ENCODE peak calls at places on chromosomes 6 and 20, in five cellular contexts. Q is GM12878, I is HCT116, H is uterus, E is sigmoid colon. L is an unnamed sample.

GRCh38 chr6:4554645-4555044 is 221.6 kb upstream of the CDYL start:
- DNase-seq in Q (no peak), I (no peak), H (no peak), E (no peak), L (no peak)

GRCh38 chr20:51508158-51508557 is 34.4 kb downstream of the NFATC2 start:
- DNase-seq in Q (no peak), I (no peak), H (no peak), E (no peak), L (no peak)

GRCh38 chr6:129765008-129765407 is 55.0 kb upstream of the ARHGAP18 start:
- DNase-seq in Q (no peak), I (no peak), H (no peak), E (no peak), L (no peak)

GRCh38 chr6:119096683-119097310 is 18.3 kb upstream of the FAM184A start:
- DNase-seq in Q (no peak), I (no peak), H (peak; percentile 79), E (peak; percentile 92), L (no peak)

GRCh38 chr20:34516874-34517542 is 786 bp downstream of the DYNLRB1 start:
- DNase-seq in Q (no peak), I (no peak), H (no peak), E (no peak), L (no peak)

GRCh38 chr6:137717074-137718073 is 149.7 kb upstream of the TNFAIP3 start:
- DNase-seq in Q (no peak), I (no peak), H (no peak), E (no peak), L (no peak)

GRCh38 chr20:52305843-52306242 is 114.3 kb upstream of the ZFP64 start:
- DNase-seq in Q (no peak), I (no peak), H (no peak), E (no peak), L (no peak)

GRCh38 chr6:4714961-4715501 is 61.2 kb upstream of the CDYL start:
- DNase-seq in Q (no peak), I (no peak), H (no peak), E (no peak), L (peak; percentile 20)

GRCh38 chr20:38414769-38415450 is 20.2 kb downstream of the SNHG17 start:
- DNase-seq in Q (no peak), I (no peak), H (no peak), E (no peak), L (no peak)

GRCh38 chr6:51459958-51460357 is 627.5 kb downstream of the PKHD1 start:
- DNase-seq in Q (peak; percentile 73), I (no peak), H (no peak), E (no peak), L (no peak)

GRCh38 chr6:153090241-153090930 is 40.7 kb downstream of the RGS17 start:
- DNase-seq in Q (no peak), I (peak; percentile 13), H (no peak), E (no peak), L (no peak)

GRCh38 chr6:16316741-16317251 is 78.4 kb downstream of the GMPR start:
- DNase-seq in Q (no peak), I (peak; percentile 39), H (no peak), E (no peak), L (no peak)

GRCh38 chr6:41488392-41489129 is 57.6 kb upstream of the FOXP4 start:
- DNase-seq in Q (peak; percentile 42), I (no peak), H (peak; percentile 78), E (no peak), L (peak; percentile 62)

GRCh38 chr20:51930775-51931174 is 128.5 kb upstream of the SALL4 start:
- DNase-seq in Q (no peak), I (peak; percentile 6), H (no peak), E (no peak), L (no peak)

GRCh38 chr6:18632670-18633410 is 245.7 kb downstream of the RNF144B start:
- DNase-seq in Q (no peak), I (peak; percentile 42), H (no peak), E (no peak), L (no peak)

GRCh38 chr6:90993771-90994170 is 406.9 kb upstream of the MAP3K7 start:
- DNase-seq in Q (no peak), I (no peak), H (no peak), E (no peak), L (no peak)

DNA sequence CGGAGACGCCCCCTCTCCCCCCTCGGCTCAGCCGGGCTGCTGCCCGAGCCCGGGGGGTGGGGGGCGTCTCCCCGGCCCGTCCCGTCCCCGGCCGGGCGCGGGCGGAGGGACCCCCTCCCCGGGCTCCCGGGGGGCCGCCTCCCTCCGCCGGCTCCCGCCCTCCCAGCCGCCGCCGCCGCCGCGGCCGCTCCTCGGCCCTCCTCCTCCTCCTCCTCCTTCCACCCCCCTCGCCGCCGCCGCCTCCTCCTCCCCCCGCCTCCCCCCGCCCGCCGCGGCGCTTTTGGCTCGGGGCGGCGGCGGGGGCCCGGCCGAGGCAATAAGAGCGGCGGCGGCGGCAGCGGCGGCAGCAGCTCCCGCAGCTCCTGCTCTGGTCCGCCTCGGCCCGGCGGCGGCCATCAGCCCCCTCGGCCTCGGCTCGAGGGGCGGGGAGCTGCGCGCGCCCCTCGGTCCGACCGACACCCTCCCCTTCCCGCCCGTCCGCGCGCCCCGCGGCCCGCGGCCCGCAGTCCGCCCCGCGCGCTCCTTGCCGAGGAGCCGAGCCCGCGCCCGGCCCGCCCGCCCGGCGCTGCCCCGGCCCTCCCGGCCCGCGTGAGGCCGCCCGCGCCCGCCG is 38.7 kb downstream of the GNAS start:
- DNase-seq in Q (no peak), I (no peak), H (peak; percentile 80), E (peak; percentile 93), L (peak; percentile 69)
- TF ChIP-seq POLR2A in Q (peak; percentile 89), I (peak; percentile 59), H (peak; percentile 62), E (no peak), L (no peak)

DNA sequence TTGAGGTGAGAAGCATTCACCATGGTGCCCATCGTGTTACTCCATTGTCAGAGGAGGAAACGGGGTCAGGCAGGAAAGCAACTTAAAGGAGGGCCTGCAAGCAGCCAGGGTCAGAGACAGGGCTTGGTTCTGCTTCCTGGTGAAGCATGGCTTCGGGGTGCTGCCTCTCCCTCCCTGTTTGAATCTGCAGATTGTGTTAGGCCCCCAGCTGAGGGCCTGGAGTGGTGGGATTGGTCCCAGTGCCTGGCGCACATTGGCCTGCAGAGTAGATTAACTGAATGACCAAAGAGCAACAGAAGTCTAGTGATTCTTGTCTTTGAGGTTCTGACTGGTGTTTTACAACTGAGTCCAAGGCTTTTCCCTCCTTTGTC is 4.0 kb downstream of the SOX12 start:
- DNase-seq in Q (no peak), I (no peak), H (no peak), E (no peak), L (no peak)
- TF ChIP-seq POLR2A in Q (peak; percentile 12), I (no peak), H (no peak), E (no peak), L (no peak)

DNA sequence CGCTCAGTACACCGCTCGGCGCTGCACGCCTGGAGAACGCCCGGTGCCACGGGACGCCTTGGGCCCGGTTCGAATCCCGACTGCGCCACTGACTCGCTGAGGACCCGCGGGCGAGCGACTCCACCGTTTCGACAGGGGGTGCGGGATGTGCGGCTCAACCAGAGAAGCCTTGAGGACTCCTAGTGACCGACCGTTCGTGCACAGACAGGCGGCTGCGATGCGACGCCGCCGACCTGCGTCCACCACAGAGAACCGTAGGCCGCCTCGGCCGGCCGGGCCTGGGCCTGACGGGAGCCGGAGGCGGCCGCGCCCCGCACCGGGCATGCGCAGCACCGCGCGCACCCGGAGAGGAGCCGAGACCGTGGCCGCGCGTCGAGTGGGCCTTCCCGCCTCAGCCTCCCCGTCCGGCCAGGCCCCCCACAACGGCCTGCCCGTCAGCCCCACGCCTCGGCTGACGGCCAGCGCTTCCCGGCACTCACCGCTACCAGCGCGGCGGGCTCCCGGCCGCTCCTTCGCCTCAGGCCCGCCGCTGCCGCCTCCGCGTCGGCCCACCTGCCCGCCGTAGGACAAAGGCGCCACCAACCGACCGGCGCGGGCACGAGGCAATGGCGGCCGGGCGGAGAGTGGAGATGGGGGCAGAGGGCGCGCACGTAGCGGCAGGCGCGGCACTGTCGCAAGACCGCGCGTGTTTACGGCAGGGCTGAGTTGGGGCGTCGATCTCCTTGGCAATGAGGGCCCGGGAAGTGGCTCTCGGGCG is at the start of gene NCOA5:
- DNase-seq in Q (peak; percentile 84), I (peak; percentile 88), H (peak; percentile 95), E (peak; percentile 98), L (peak; percentile 80)
- TF ChIP-seq POLR2A in Q (peak; percentile 96), I (peak; percentile 89), H (peak; percentile 58), E (peak; percentile 16), L (peak; percentile 94)

DNA sequence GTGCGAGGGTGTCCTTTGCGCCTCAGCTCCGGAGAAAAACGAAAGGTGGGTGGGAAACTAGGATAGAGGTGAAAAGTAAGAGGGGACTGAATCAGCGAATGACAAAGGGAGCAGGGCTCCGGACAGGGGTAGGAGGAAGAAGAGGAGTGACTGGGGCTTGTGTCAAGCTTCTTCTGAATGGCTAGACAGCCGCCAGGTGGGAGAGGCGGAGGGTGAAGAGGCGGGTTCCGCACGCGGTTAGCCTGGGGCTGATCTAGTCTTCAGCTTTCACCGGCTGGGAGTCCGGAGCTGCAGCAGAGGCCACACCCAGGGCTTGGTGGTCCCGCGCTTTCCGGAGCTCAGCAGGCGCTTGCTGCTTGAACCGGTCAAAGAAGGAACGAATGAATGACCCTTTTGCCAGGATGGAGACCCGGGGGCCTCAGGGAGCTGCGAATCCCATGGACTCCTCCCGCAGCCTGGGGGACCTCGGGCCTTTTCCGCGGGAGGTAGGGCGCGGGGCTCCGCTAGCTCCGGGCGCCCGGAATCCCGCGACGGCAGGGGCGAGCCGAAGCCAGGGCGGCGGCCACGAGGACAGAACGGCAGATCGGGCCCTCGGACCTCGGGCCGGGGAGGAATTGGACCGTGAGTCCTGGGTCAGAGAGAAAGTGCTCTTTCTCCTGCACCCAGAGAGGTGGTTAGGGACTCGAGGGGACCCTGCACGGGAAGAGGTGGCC is at the start of gene C6orf141:
- DNase-seq in Q (no peak), I (peak; percentile 70), H (no peak), E (no peak), L (peak; percentile 81)
- TF ChIP-seq POLR2A in Q (no peak), I (no peak), H (no peak), E (no peak), L (no peak)

DNA sequence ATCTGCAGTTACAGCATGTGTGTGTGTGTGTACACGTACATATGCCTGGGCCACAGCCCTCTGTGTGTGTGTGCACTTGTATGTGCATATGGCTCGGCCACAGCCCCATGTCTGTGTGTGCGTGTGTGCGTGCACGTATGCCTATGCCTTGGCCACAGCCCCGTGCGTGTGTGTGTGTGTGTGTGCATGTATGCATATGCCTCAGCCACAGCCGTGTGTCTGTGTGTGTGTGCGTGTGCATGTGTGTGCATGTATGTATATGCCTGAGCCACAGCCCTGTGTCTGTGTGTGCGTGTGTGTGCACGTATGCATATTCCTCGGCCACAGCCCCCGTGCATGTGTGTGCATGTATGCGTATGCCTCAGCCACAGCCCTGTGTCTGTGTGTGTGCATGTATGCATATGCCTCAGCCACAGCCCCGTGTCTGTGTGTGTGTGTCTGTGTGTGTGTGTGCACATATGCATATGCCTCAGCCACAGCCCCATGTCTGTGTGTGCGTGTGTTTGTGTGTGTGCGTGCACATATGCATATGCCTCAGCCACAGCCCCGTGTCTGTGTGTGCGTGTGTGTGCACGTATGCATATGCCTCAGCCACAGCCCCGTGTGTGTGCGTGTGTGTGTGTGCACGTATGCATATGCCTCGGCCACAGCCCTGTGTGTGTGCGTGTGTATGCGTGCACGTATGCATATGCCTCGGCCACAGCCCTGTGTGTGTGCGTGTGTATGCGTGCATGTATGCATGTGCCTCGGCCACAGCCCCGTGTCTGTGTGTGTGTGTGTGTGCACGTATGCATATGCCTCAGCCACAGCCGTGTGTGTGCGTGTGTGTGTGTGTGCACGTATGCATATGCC is 14.6 kb upstream of the C20orf204 start:
- DNase-seq in Q (no peak), I (no peak), H (no peak), E (no peak), L (no peak)
- TF ChIP-seq POLR2A in Q (peak; percentile 64), I (no peak), H (no peak), E (no peak), L (no peak)